ENCODE peak calls at places on chromosome 21, in five cellular contexts. X is suprapubic skin, C is H1, V is HepG2, G is K562. Q is an unnamed sample. For H3K36me3, the result is how much of the 10 kb centered on the place peaks cover.

GRCh38 chr21:36735201-36735515 is 36.2 kb downstream of the SIM2 start:
- DNase-seq in X (no peak), C (no peak), V (no peak), G (no peak), Q (peak)

GRCh38 chr21:36661511-36662309 is 37.2 kb upstream of the SIM2 start:
- DNase-seq in X (no peak), C (no peak), V (peak), G (peak), Q (no peak)

GRCh38 chr21:19475525-19475924 is 1071.9 kb upstream of the TMPRSS15 start:
- DNase-seq in X (no peak), C (no peak), V (no peak), G (no peak), Q (no peak)

GRCh38 chr21:21137986-21138385 is 139.8 kb downstream of the NCAM2 start:
- DNase-seq in X (no peak), C (no peak), V (no peak), G (peak), Q (no peak)

GRCh38 chr21:44456207-44456914 is 1.1 kb downstream of the LRRC3 start:
- DNase-seq in X (no peak), C (no peak), V (no peak), G (no peak), Q (peak)

GRCh38 chr21:35328856-35329455 is 279.9 kb upstream of the RUNX1 start:
- DNase-seq in X (no peak), C (no peak), V (no peak), G (no peak), Q (no peak)

GRCh38 chr21:17455028-17455353 is 57.9 kb upstream of the CXADR start:
- DNase-seq in X (no peak), C (no peak), V (no peak), G (no peak), Q (no peak)

GRCh38 chr21:34692458-34693020 is 23.7 kb downstream of the CLIC6 start:
- DNase-seq in X (no peak), C (no peak), V (no peak), G (no peak), Q (no peak)

GRCh38 chr21:25639922-25640670 is 1.0 kb downstream of the JAM2 start:
- DNase-seq in X (peak), C (peak), V (no peak), G (no peak), Q (peak)

GRCh38 chr21:17585875-17586450 is 26.7 kb downstream of the BTG3 start:
- DNase-seq in X (no peak), C (no peak), V (peak), G (peak), Q (no peak)

GRCh38 chr21:41993744-41994143 is 16.4 kb downstream of the ZBTB21 start:
- DNase-seq in X (no peak), C (no peak), V (no peak), G (no peak), Q (no peak)
- H3K36me3 ChIP-seq in X (half or more), C (under half), V (under half), G (under half), Q (half or more)

GRCh38 chr21:29302340-29302991 is 3.7 kb downstream of the BACH1 start:
- DNase-seq in X (no peak), C (no peak), V (no peak), G (no peak), Q (no peak)
- TF ChIP-seq POLR2AphosphoS5 in X (no peak), C (no peak), V (no peak), G (no peak), Q (no peak)

GRCh38 chr21:41671859-41672542 is 94.9 kb downstream of the RIPK4 start:
- DNase-seq in X (no peak), C (no peak), V (no peak), G (no peak), Q (peak)

GRCh38 chr21:41673071-41673470 is 93.8 kb downstream of the RIPK4 start:
- DNase-seq in X (no peak), C (no peak), V (no peak), G (no peak), Q (peak)

GRCh38 chr21:41671212-41671762 is 95.6 kb downstream of the RIPK4 start:
- DNase-seq in X (no peak), C (no peak), V (no peak), G (no peak), Q (no peak)

GRCh38 chr21:41673596-41674335 is 93.1 kb downstream of the RIPK4 start:
- DNase-seq in X (no peak), C (no peak), V (no peak), G (no peak), Q (peak)

DNA sequence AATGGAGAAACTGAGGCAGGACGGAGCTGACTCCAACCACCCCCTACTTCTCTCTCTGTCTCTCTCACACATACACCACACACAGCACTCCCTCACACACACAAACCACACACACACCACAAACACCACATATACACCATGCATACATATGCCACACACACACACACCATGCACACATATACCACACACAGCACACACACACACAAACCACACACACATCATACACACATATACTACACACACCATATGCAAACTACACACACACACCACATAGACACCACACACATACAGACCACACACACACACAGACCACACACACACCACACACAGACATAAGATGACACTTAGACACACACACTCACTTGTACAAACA is 94.3 kb downstream of the RIPK4 start:
- DNase-seq in X (no peak), C (no peak), V (no peak), G (no peak), Q (peak)
- TF ChIP-seq POLR2A in X (no peak), C (no peak), V (no peak), G (no peak), Q (no peak)

GRCh38 chr21:42521384-42521783 is 7.7 kb downstream of the SLC37A1 start:
- DNase-seq in X (peak), C (no peak), V (no peak), G (no peak), Q (no peak)
- H3K36me3 ChIP-seq in X (under half), C (under half), V (under half), G (under half), Q (under half)

GRCh38 chr21:45655071-45655470 is 11.5 kb downstream of the PCBP3 start:
- DNase-seq in X (no peak), C (no peak), V (no peak), G (no peak), Q (no peak)
- TF ChIP-seq POLR2AphosphoS5 in X (no peak), C (no peak), V (no peak), G (no peak), Q (no peak)

GRCh38 chr21:26842300-26842699 is 2.9 kb downstream of the ADAMTS1 start:
- DNase-seq in X (no peak), C (no peak), V (no peak), G (no peak), Q (no peak)

GRCh38 chr21:26844258-26845065 is 747 bp downstream of the ADAMTS1 start:
- DNase-seq in X (no peak), C (peak), V (no peak), G (no peak), Q (peak)

GRCh38 chr21:26843912-26844257 is 1.3 kb downstream of the ADAMTS1 start:
- DNase-seq in X (no peak), C (no peak), V (no peak), G (no peak), Q (no peak)

GRCh38 chr21:26845066-26845749 is at the start of gene ADAMTS1:
- DNase-seq in X (peak), C (peak), V (peak), G (no peak), Q (peak)

GRCh38 chr21:26842976-26843911 is 2.0 kb downstream of the ADAMTS1 start:
- DNase-seq in X (peak), C (peak), V (no peak), G (no peak), Q (peak)
- TF ChIP-seq POLR2A in X (no peak), C (peak), V (no peak), G (no peak), Q (no peak)

GRCh38 chr21:16420086-16420724 is 690.4 kb downstream of the USP25 start:
- DNase-seq in X (no peak), C (no peak), V (peak), G (no peak), Q (no peak)
- H3K36me3 ChIP-seq in X (under half), C (under half), V (under half), G (under half), Q (under half)

GRCh38 chr21:16308269-16308668 is 578.5 kb downstream of the USP25 start:
- DNase-seq in X (no peak), C (no peak), V (no peak), G (no peak), Q (no peak)
- TF ChIP-seq POLR2AphosphoS5 in X (no peak), C (no peak), V (no peak), G (no peak), Q (no peak)

DNA sequence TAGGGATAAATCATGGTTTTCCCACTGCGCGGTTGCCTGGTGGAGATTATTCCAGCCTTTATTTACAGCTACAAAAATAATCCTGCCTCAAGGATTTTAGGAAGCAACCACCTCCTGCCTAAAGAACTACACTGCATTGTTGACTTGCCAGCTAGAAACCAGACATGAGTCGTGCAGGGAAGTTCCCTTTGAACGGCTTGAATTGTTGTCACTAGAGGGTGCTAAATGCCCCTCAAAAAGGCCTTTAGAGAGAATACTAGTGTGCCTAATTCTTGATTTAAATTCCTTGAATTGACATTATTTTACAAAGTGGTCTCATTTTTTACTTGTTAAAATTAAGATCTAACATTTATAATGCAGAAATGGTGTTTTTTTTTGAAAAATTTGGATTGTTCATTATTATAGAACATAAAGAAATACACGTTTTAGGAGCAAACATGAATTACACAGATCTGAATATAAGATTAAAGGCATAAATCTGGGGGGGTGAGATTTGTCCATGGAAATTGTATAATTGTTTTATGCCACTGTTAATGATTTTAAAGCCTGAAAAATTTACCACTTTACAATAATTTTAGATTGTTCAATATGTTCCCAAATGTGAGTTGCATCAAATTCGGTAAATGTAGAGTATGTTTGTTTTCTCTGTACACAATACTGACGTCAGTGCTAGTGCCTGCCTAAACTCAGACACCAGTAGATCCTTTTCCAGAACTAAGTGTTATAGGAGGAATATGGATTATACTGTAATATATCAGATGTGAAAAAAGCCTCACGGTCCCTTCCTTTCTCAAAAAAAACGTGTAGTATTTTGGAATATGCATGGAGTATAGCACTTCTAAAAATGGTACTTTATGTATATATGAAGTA is 7.6 kb upstream of the ERG start:
- DNase-seq in X (no peak), C (no peak), V (peak), G (peak), Q (no peak)
- TF ChIP-seq POLR2A in X (no peak), C (no peak), V (no peak), G (no peak), Q (no peak)

DNA sequence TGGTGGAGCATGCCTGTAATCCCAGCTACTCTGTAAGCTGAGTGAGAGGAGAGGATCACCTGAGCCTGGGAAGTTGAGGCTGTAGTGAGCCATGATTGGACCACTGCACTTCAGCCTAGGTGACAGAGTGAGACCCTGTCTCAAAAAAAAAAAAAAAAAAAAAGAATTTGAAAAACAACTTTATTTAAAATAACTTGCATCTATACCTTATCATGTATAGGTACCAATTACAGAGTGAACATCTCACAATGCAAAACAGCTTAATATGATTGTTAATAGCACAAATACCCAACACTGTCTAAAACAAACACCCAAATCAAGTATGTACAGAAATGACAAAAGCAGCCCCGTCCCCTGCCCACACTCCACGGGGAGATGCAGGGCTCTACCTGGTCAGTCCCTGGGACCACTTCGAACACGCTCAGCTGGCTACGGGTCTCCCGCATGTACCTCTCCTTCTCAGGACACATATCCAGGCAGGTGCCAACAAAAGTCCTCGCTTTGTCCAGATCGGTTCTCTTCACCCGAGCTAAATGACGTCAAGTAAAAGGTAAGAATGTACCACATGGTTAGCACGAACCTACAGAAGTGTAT is 10.5 kb downstream of the MCM3AP start:
- DNase-seq in X (no peak), C (no peak), V (no peak), G (no peak), Q (no peak)
- H3K36me3 ChIP-seq in X (half or more), C (half or more), V (under half), G (half or more), Q (half or more)

Q was measured in spleen.